ENCODE peak calls at places on chromosomes 12 and 14, in nine cellular contexts. Y, C, J, P, X, U, M, O and H are unnamed samples.

GRCh38 chr14:80602931-80603330 is 338.6 kb downstream of the CEP128 start:
- DNase-seq in Y (no peak), C (peak; percentile 45), J (no peak), P (no peak), X (no peak), U (no peak), M (no peak), O (no peak), H (no peak)

GRCh38 chr12:93318720-93319522 is 58.8 kb upstream of the NUDT4 start:
- DNase-seq in Y (no peak), C (no peak), J (no peak), P (no peak), X (no peak), U (no peak), M (no peak), O (peak; percentile 36), H (no peak)

GRCh38 chr12:46790066-46790465 is 35.7 kb downstream of the SLC38A4 start:
- DNase-seq in Y (peak; percentile 28), C (no peak), J (no peak), P (no peak), X (no peak), U (no peak), M (no peak), O (no peak), H (no peak)

GRCh38 chr12:80860928-80861327 is 76.8 kb downstream of the LIN7A start:
- DNase-seq in Y (no peak), C (no peak), J (no peak), P (no peak), X (no peak), U (no peak), M (no peak), O (no peak), H (no peak)

GRCh38 chr12:126781593-126781992 is 1485.4 kb upstream of the TMEM132C start:
- DNase-seq in Y (no peak), C (no peak), J (no peak), P (no peak), X (no peak), U (no peak), M (no peak), O (no peak), H (no peak)

GRCh38 chr14:50542941-50543418 is 10.6 kb upstream of the MAP4K5 start:
- DNase-seq in Y (peak; percentile 70), C (no peak), J (peak; percentile 16), P (peak; percentile 40), X (peak; percentile 66), U (no peak), M (no peak), O (peak; percentile 49), H (peak; percentile 39)

GRCh38 chr14:103104654-103105511 is 10.4 kb downstream of the EXOC3L4 start:
- DNase-seq in Y (peak; percentile 66), C (no peak), J (peak; percentile 85), P (peak; percentile 98), X (peak; percentile 91), U (peak; percentile 63), M (no peak), O (no peak), H (peak; percentile 34)

GRCh38 chr14:50658203-50658602 is 9.9 kb downstream of the SAV1 start:
- DNase-seq in Y (no peak), C (no peak), J (no peak), P (no peak), X (no peak), U (no peak), M (no peak), O (peak; percentile 19), H (no peak)

GRCh38 chr14:65287264-65288131 is 125.0 kb upstream of the FUT8 start:
- DNase-seq in Y (peak; percentile 84), C (no peak), J (no peak), P (peak; percentile 53), X (peak; percentile 76), U (peak; percentile 68), M (no peak), O (no peak), H (peak; percentile 71)

GRCh38 chr12:57614178-57614947 is 3.1 kb downstream of the ARHGEF25 start:
- DNase-seq in Y (peak; percentile 80), C (no peak), J (peak; percentile 29), P (peak; percentile 80), X (peak; percentile 90), U (no peak), M (no peak), O (no peak), H (no peak)

GRCh38 chr14:101019974-101020710 is 116.6 kb upstream of the RTL1 start:
- DNase-seq in Y (no peak), C (no peak), J (no peak), P (no peak), X (no peak), U (no peak), M (no peak), O (no peak), H (no peak)

GRCh38 chr14:49512147-49512551 is 74.0 kb downstream of the RPS29 start:
- DNase-seq in Y (no peak), C (no peak), J (no peak), P (no peak), X (no peak), U (no peak), M (no peak), O (no peak), H (no peak)

GRCh38 chr14:63438065-63438757 is 105.0 kb downstream of the PPP2R5E start:
- DNase-seq in Y (peak; percentile 40), C (no peak), J (no peak), P (no peak), X (peak; percentile 23), U (no peak), M (no peak), O (no peak), H (peak; percentile 38)

GRCh38 chr14:71472281-71472960 is 459.8 kb upstream of the RGS6 start:
- DNase-seq in Y (peak; percentile 61), C (no peak), J (no peak), P (no peak), X (peak; percentile 53), U (no peak), M (no peak), O (no peak), H (no peak)

GRCh38 chr14:43677581-43677980 is 829.5 kb downstream of the FSCB start:
- DNase-seq in Y (no peak), C (no peak), J (no peak), P (no peak), X (no peak), U (no peak), M (no peak), O (no peak), H (no peak)

GRCh38 chr14:48805315-48805714 is 780.9 kb downstream of the RPS29 start:
- DNase-seq in Y (no peak), C (no peak), J (no peak), P (no peak), X (no peak), U (no peak), M (no peak), O (no peak), H (no peak)

GRCh38 chr12:52191841-52192791 is at the start of gene KRT80:
- DNase-seq in Y (no peak), C (no peak), J (no peak), P (no peak), X (no peak), U (no peak), M (peak; percentile 81), O (peak; percentile 98), H (peak; percentile 62)

GRCh38 chr12:127052491-127053232 is 1214.3 kb upstream of the TMEM132C start:
- DNase-seq in Y (no peak), C (no peak), J (no peak), P (no peak), X (no peak), U (no peak), M (no peak), O (no peak), H (no peak)

GRCh38 chr12:82688035-82688501 is 1.4 kb downstream of the TMTC2 start:
- DNase-seq in Y (peak; percentile 41), C (no peak), J (no peak), P (peak; percentile 18), X (peak; percentile 17), U (no peak), M (no peak), O (no peak), H (no peak)

GRCh38 chr14:67815573-67816235 is 686 bp downstream of the ZFYVE26 start:
- DNase-seq in Y (peak; percentile 44), C (no peak), J (no peak), P (no peak), X (no peak), U (no peak), M (no peak), O (no peak), H (no peak)

GRCh38 chr12:45122776-45123380 is 72.0 kb upstream of the DBX2 start:
- DNase-seq in Y (peak; percentile 11), C (no peak), J (no peak), P (no peak), X (no peak), U (no peak), M (no peak), O (peak; percentile 36), H (no peak)